ENCODE peak calls at places on chromosomes 6 and 20, in eight cellular contexts. One of them, this sample, is unnamed.

GRCh38 chr6:157077251-157077650 is 246.1 kb downstream of the TMEM242 start:
- DNase-seq in T-helper 9 cell: no peak
- DNase-seq in immature natural killer cell: no peak
- DNase-seq in activated T-cell treated with anti-CD3 and anti-CD28 coated beads, Interleukin-2, amount 50 U/mL, for 4 hours: no peak
- DNase-seq in D341Med: no peak
- DNase-seq in fibroblast of villous mesenchyme: no peak
- DNase-seq in CD14-positive monocyte: no peak
- DNase-seq in stimulated activated CD8-positive, alpha-beta memory T cell treated with anti-CD3 and anti-CD28 coated beads, Interleukin-15, amount 100 ng/mL, for 4 hours: no peak
- DNase-seq in this sample: no peak

GRCh38 chr20:54692168-54692887 is 216.9 kb downstream of the DOK5 start:
- DNase-seq in T-helper 9 cell: no peak
- DNase-seq in immature natural killer cell: no peak
- DNase-seq in activated T-cell treated with anti-CD3 and anti-CD28 coated beads, Interleukin-2, amount 50 U/mL, for 4 hours: no peak
- DNase-seq in D341Med: no peak
- DNase-seq in fibroblast of villous mesenchyme: no peak
- DNase-seq in CD14-positive monocyte: no peak
- DNase-seq in stimulated activated CD8-positive, alpha-beta memory T cell treated with anti-CD3 and anti-CD28 coated beads, Interleukin-15, amount 100 ng/mL, for 4 hours: no peak
- DNase-seq in this sample: no peak

GRCh38 chr20:846894-847278 is 13.4 kb downstream of the FAM110A start:
- DNase-seq in T-helper 9 cell: peak
- DNase-seq in immature natural killer cell: peak
- DNase-seq in activated T-cell treated with anti-CD3 and anti-CD28 coated beads, Interleukin-2, amount 50 U/mL, for 4 hours: peak
- DNase-seq in D341Med: no peak
- DNase-seq in fibroblast of villous mesenchyme: no peak
- DNase-seq in CD14-positive monocyte: no peak
- DNase-seq in stimulated activated CD8-positive, alpha-beta memory T cell treated with anti-CD3 and anti-CD28 coated beads, Interleukin-15, amount 100 ng/mL, for 4 hours: peak
- DNase-seq in this sample: no peak

GRCh38 chr20:52340036-52340634 is 148.6 kb upstream of the ZFP64 start:
- DNase-seq in T-helper 9 cell: no peak
- DNase-seq in immature natural killer cell: no peak
- DNase-seq in activated T-cell treated with anti-CD3 and anti-CD28 coated beads, Interleukin-2, amount 50 U/mL, for 4 hours: no peak
- DNase-seq in D341Med: peak
- DNase-seq in fibroblast of villous mesenchyme: no peak
- DNase-seq in CD14-positive monocyte: no peak
- DNase-seq in stimulated activated CD8-positive, alpha-beta memory T cell treated with anti-CD3 and anti-CD28 coated beads, Interleukin-15, amount 100 ng/mL, for 4 hours: no peak
- DNase-seq in this sample: peak

GRCh38 chr6:92888316-92888715 is 531.0 kb downstream of the EPHA7 start:
- DNase-seq in T-helper 9 cell: no peak
- DNase-seq in immature natural killer cell: no peak
- DNase-seq in activated T-cell treated with anti-CD3 and anti-CD28 coated beads, Interleukin-2, amount 50 U/mL, for 4 hours: no peak
- DNase-seq in D341Med: no peak
- DNase-seq in fibroblast of villous mesenchyme: no peak
- DNase-seq in CD14-positive monocyte: no peak
- DNase-seq in stimulated activated CD8-positive, alpha-beta memory T cell treated with anti-CD3 and anti-CD28 coated beads, Interleukin-15, amount 100 ng/mL, for 4 hours: no peak
- DNase-seq in this sample: no peak

GRCh38 chr6:14518515-14519217 is 401.1 kb downstream of the CD83 start:
- DNase-seq in T-helper 9 cell: no peak
- DNase-seq in immature natural killer cell: no peak
- DNase-seq in activated T-cell treated with anti-CD3 and anti-CD28 coated beads, Interleukin-2, amount 50 U/mL, for 4 hours: no peak
- DNase-seq in D341Med: peak
- DNase-seq in fibroblast of villous mesenchyme: no peak
- DNase-seq in CD14-positive monocyte: no peak
- DNase-seq in stimulated activated CD8-positive, alpha-beta memory T cell treated with anti-CD3 and anti-CD28 coated beads, Interleukin-15, amount 100 ng/mL, for 4 hours: no peak
- DNase-seq in this sample: no peak

GRCh38 chr6:68958327-68958726 is 323.2 kb downstream of the ADGRB3 start:
- DNase-seq in T-helper 9 cell: no peak
- DNase-seq in immature natural killer cell: no peak
- DNase-seq in activated T-cell treated with anti-CD3 and anti-CD28 coated beads, Interleukin-2, amount 50 U/mL, for 4 hours: no peak
- DNase-seq in D341Med: no peak
- DNase-seq in fibroblast of villous mesenchyme: peak
- DNase-seq in CD14-positive monocyte: no peak
- DNase-seq in stimulated activated CD8-positive, alpha-beta memory T cell treated with anti-CD3 and anti-CD28 coated beads, Interleukin-15, amount 100 ng/mL, for 4 hours: no peak
- DNase-seq in this sample: peak

GRCh38 chr20:1860446-1860845 is 34.8 kb upstream of the SIRPA start:
- DNase-seq in T-helper 9 cell: no peak
- DNase-seq in immature natural killer cell: no peak
- DNase-seq in activated T-cell treated with anti-CD3 and anti-CD28 coated beads, Interleukin-2, amount 50 U/mL, for 4 hours: no peak
- DNase-seq in D341Med: no peak
- DNase-seq in fibroblast of villous mesenchyme: peak
- DNase-seq in CD14-positive monocyte: no peak
- DNase-seq in stimulated activated CD8-positive, alpha-beta memory T cell treated with anti-CD3 and anti-CD28 coated beads, Interleukin-15, amount 100 ng/mL, for 4 hours: no peak
- DNase-seq in this sample: no peak

GRCh38 chr6:70586114-70586513 is 19.4 kb downstream of the SDHAF4 start:
- DNase-seq in T-helper 9 cell: no peak
- DNase-seq in immature natural killer cell: no peak
- DNase-seq in activated T-cell treated with anti-CD3 and anti-CD28 coated beads, Interleukin-2, amount 50 U/mL, for 4 hours: no peak
- DNase-seq in D341Med: no peak
- DNase-seq in fibroblast of villous mesenchyme: no peak
- DNase-seq in CD14-positive monocyte: no peak
- DNase-seq in stimulated activated CD8-positive, alpha-beta memory T cell treated with anti-CD3 and anti-CD28 coated beads, Interleukin-15, amount 100 ng/mL, for 4 hours: no peak
- DNase-seq in this sample: no peak

GRCh38 chr6:118218156-118218555 is 311.1 kb downstream of the SLC35F1 start:
- DNase-seq in T-helper 9 cell: no peak
- DNase-seq in immature natural killer cell: no peak
- DNase-seq in activated T-cell treated with anti-CD3 and anti-CD28 coated beads, Interleukin-2, amount 50 U/mL, for 4 hours: no peak
- DNase-seq in D341Med: no peak
- DNase-seq in fibroblast of villous mesenchyme: no peak
- DNase-seq in CD14-positive monocyte: no peak
- DNase-seq in stimulated activated CD8-positive, alpha-beta memory T cell treated with anti-CD3 and anti-CD28 coated beads, Interleukin-15, amount 100 ng/mL, for 4 hours: no peak
- DNase-seq in this sample: no peak

GRCh38 chr6:33742837-33743236 is 3.9 kb downstream of the IP6K3 start:
- DNase-seq in T-helper 9 cell: no peak
- DNase-seq in immature natural killer cell: no peak
- DNase-seq in activated T-cell treated with anti-CD3 and anti-CD28 coated beads, Interleukin-2, amount 50 U/mL, for 4 hours: no peak
- DNase-seq in D341Med: no peak
- DNase-seq in fibroblast of villous mesenchyme: no peak
- DNase-seq in CD14-positive monocyte: no peak
- DNase-seq in stimulated activated CD8-positive, alpha-beta memory T cell treated with anti-CD3 and anti-CD28 coated beads, Interleukin-15, amount 100 ng/mL, for 4 hours: no peak
- DNase-seq in this sample: no peak

GRCh38 chr6:21479140-21479539 is 114.4 kb upstream of the SOX4 start:
- DNase-seq in T-helper 9 cell: no peak
- DNase-seq in immature natural killer cell: no peak
- DNase-seq in activated T-cell treated with anti-CD3 and anti-CD28 coated beads, Interleukin-2, amount 50 U/mL, for 4 hours: no peak
- DNase-seq in D341Med: no peak
- DNase-seq in fibroblast of villous mesenchyme: peak
- DNase-seq in CD14-positive monocyte: no peak
- DNase-seq in stimulated activated CD8-positive, alpha-beta memory T cell treated with anti-CD3 and anti-CD28 coated beads, Interleukin-15, amount 100 ng/mL, for 4 hours: no peak
- DNase-seq in this sample: peak

GRCh38 chr6:147873826-147874225 is 365.3 kb downstream of the SAMD5 start:
- DNase-seq in T-helper 9 cell: no peak
- DNase-seq in immature natural killer cell: no peak
- DNase-seq in activated T-cell treated with anti-CD3 and anti-CD28 coated beads, Interleukin-2, amount 50 U/mL, for 4 hours: no peak
- DNase-seq in D341Med: no peak
- DNase-seq in fibroblast of villous mesenchyme: no peak
- DNase-seq in CD14-positive monocyte: no peak
- DNase-seq in stimulated activated CD8-positive, alpha-beta memory T cell treated with anti-CD3 and anti-CD28 coated beads, Interleukin-15, amount 100 ng/mL, for 4 hours: no peak
- DNase-seq in this sample: no peak

GRCh38 chr6:14857501-14857900 is 388.4 kb upstream of the JARID2 start:
- DNase-seq in T-helper 9 cell: peak
- DNase-seq in immature natural killer cell: peak
- DNase-seq in activated T-cell treated with anti-CD3 and anti-CD28 coated beads, Interleukin-2, amount 50 U/mL, for 4 hours: peak
- DNase-seq in D341Med: no peak
- DNase-seq in fibroblast of villous mesenchyme: no peak
- DNase-seq in CD14-positive monocyte: peak
- DNase-seq in stimulated activated CD8-positive, alpha-beta memory T cell treated with anti-CD3 and anti-CD28 coated beads, Interleukin-15, amount 100 ng/mL, for 4 hours: peak
- DNase-seq in this sample: no peak